ENCODE peak calls at places on chromosomes 2 and 18, in seven cellular contexts. X is NB4, M is cardiac muscle cell, D is brain microvascular endothelial cell, U is H1, E is upper lobe of right lung, I is endothelial cell. O is an unnamed sample.

GRCh38 chr2:88059979-88060906 is 4.7 kb upstream of the KRCC1 start:
- DNase-seq in X (peak), M (peak), D (peak), U (no peak), E (no peak), I (no peak), O (no peak)

GRCh38 chr2:190592831-190593230 is 56.1 kb upstream of the NAB1 start:
- DNase-seq in X (no peak), M (no peak), D (peak), U (no peak), E (no peak), I (no peak), O (no peak)

GRCh38 chr18:44771957-44772917 is 91.5 kb downstream of the SETBP1 start:
- DNase-seq in X (peak), M (no peak), D (peak), U (no peak), E (no peak), I (no peak), O (no peak)

GRCh38 chr2:19648583-19648982 is 253.2 kb downstream of the TTC32 start:
- DNase-seq in X (no peak), M (peak), D (peak), U (no peak), E (no peak), I (no peak), O (no peak)

GRCh38 chr2:179022685-179023084 is 27.3 kb downstream of the CCDC141 start:
- DNase-seq in X (no peak), M (no peak), D (no peak), U (no peak), E (no peak), I (no peak), O (no peak)

GRCh38 chr2:170651603-170652002 is 63.5 kb upstream of the SP5 start:
- DNase-seq in X (no peak), M (no peak), D (no peak), U (no peak), E (no peak), I (no peak), O (no peak)

GRCh38 chr2:188580738-188581137 is 289.1 kb downstream of the GULP1 start:
- DNase-seq in X (no peak), M (no peak), D (no peak), U (no peak), E (no peak), I (no peak), O (no peak)

GRCh38 chr2:39642054-39642742 is 23.5 kb upstream of the TMEM178A start:
- DNase-seq in X (no peak), M (peak), D (peak), U (no peak), E (no peak), I (no peak), O (peak)

GRCh38 chr2:25276569-25277465 is 64.9 kb downstream of the DNMT3A start:
- DNase-seq in X (no peak), M (peak), D (no peak), U (no peak), E (peak), I (peak), O (peak)

GRCh38 chr2:81260320-81260719 is 955.8 kb upstream of the LRRTM1 start:
- DNase-seq in X (no peak), M (no peak), D (no peak), U (no peak), E (no peak), I (no peak), O (no peak)

GRCh38 chr18:6868033-6868432 is 138.5 kb downstream of the ARHGAP28 start:
- DNase-seq in X (no peak), M (no peak), D (no peak), U (no peak), E (no peak), I (no peak), O (no peak)

GRCh38 chr2:68564426-68564825 is 79.0 kb upstream of the PROKR1 start:
- DNase-seq in X (no peak), M (no peak), D (no peak), U (no peak), E (no peak), I (no peak), O (no peak)

GRCh38 chr2:222481941-222482340 is 57.6 kb downstream of the SGPP2 start:
- DNase-seq in X (no peak), M (no peak), D (no peak), U (no peak), E (no peak), I (no peak), O (no peak)

DNA sequence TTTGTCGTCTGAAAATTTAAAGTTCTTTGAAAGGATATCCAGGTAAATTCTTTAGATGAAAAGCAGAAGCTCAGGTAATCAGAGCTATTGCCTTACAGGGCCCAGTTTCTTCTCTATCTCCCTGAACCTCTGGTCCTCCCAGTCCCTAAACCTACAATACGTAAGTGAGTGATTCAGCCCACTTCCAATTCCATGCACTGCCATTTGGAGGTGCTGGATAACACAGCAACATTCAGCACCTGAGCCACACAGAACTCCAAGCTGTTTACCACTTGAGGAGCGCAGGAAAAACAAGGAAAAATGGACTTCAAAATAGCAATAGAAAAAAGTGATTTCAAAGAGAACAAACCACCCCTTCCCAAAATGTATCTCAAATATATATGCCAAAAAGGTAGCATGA is 105.0 kb upstream of the DNAJC10 start:
- DNase-seq in X (no peak), M (no peak), D (no peak), U (peak), E (no peak), I (no peak), O (no peak)
- TF ChIP-seq CTCF in X (no peak), M (no peak), D (no peak), U (peak), E (no peak), I (no peak), O (no peak)

DNA sequence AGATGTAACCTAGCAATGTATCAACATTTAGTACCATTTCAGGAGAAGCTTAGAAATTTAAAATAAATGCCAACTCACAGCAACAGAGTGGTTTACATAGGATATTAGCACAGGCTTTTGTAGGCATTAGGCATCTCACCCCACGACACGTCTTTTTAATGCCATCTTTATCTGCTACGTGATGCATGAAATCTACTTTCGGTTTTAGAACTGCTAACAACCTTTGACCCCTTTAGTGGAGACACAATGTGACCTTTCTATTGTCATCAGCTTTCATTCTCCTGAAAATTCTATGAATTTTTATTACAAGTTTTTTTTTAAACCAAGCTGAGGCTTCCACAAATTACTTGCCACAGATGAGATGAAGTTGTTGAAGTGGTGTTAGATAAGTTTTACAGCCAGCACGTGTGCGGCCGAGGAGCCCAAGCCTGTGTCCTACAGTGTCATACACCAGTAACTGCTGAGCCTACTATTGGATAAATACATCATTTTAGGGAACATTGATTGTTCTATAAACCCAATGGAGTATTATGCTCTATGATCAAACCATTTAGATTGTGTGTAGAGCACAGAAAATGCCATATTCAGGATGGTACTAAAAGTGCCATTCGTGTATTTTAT is 151.7 kb downstream of the PTGR3 start:
- DNase-seq in X (no peak), M (no peak), D (no peak), U (no peak), E (no peak), I (no peak), O (no peak)
- TF ChIP-seq CTCF in X (no peak), M (no peak), D (no peak), U (no peak), E (no peak), I (no peak), O (no peak)

GRCh38 chr2:229419158-229419557 is 148.1 kb upstream of the PID1 start:
- DNase-seq in X (no peak), M (peak), D (no peak), U (no peak), E (no peak), I (no peak), O (no peak)

GRCh38 chr2:229417176-229417575 is 146.1 kb upstream of the PID1 start:
- DNase-seq in X (no peak), M (peak), D (no peak), U (no peak), E (no peak), I (no peak), O (no peak)

GRCh38 chr2:229417906-229418305 is 146.8 kb upstream of the PID1 start:
- DNase-seq in X (no peak), M (no peak), D (no peak), U (no peak), E (no peak), I (no peak), O (no peak)

GRCh38 chr2:229414631-229415030 is 143.5 kb upstream of the PID1 start:
- DNase-seq in X (no peak), M (no peak), D (no peak), U (no peak), E (no peak), I (no peak), O (no peak)

GRCh38 chr2:229416116-229416694 is 145.1 kb upstream of the PID1 start:
- DNase-seq in X (peak), M (peak), D (peak), U (no peak), E (peak), I (no peak), O (no peak)
- TF ChIP-seq CTCF in X (no peak), M (peak), D (no peak), U (no peak), E (no peak), I (no peak), O (no peak)

GRCh38 chr2:127453392-127454171 is 35.4 kb downstream of the PROC start:
- DNase-seq in X (peak), M (peak), D (no peak), U (no peak), E (no peak), I (no peak), O (no peak)
- TF ChIP-seq CTCF in X (peak), M (peak), D (peak), U (peak), E (no peak), I (no peak), O (peak)

DNA sequence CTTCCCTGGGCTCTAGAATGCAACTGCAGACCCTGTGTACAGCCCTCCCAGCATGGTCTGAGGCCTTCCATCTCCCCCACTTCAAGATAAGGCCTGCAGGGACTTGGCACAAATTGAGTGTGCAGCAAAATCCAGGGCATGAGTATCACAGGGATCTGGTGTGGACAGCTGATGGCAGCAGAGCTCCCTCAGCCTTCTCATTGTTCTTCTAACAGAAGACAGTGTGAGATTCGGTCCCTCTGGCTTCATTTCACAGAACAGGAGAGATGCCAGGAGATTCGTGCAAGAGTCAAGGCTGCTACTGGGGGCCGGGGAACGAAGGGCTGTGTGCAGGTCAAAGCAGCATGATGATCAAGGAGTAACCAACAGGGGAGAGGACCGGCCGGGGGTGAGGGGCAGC is 85.8 kb downstream of the UXS1 start:
- DNase-seq in X (no peak), M (peak), D (peak), U (no peak), E (no peak), I (no peak), O (no peak)
- TF ChIP-seq CTCF in X (no peak), M (peak), D (peak), U (no peak), E (peak), I (no peak), O (no peak)

DNA sequence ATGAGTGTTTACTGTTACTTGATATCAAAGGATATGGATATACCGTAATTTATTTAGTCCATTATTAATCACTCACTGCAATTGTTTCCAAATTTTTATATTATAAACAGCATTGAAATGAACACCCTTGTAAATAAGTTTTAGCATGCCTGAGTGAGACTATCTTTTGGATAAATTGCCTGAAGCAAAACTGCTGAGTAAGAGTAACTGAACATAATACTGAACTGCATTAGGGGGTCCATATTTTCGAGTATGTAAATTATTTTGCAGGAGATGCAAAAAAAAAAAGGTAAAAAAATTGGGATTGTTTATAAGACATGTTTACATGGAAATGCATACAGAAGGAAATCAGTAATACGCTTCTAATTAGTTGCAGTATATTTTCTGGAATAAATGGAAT is 215.6 kb upstream of the SMAD7 start:
- DNase-seq in X (no peak), M (no peak), D (no peak), U (no peak), E (no peak), I (no peak), O (no peak)
- TF ChIP-seq CTCF in X (no peak), M (no peak), D (no peak), U (no peak), E (no peak), I (no peak), O (no peak)

DNA sequence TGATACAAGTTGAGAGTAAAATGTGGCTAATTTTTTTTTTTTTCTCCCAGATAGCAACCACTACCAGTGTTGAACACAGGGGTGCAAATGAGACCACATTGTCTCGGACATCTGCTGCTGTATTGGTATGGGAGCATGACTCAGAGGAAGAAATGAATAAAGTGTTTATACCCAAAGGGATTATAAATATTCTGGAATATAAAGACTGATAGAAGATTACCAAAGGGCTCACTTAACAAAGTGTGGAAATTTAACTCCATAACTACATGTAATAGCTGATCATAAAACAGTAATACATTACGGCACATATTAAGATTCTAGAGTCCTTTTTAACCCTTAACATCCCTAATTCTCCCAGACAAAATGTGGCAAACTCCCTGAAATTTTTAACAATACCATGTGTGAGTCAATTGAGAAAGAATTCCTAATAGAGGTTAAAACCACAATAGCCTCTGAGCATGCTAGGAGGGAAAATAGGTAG is 1023.0 kb upstream of the ACVR2A start:
- DNase-seq in X (no peak), M (peak), D (peak), U (no peak), E (no peak), I (no peak), O (no peak)
- TF ChIP-seq CTCF in X (no peak), M (peak), D (peak), U (no peak), E (no peak), I (no peak), O (no peak)